ENCODE peak calls at places on chromosomes 12 and 14, in four cellular contexts. X is PC-3, Z is GM06990, W is ovary. A is an unnamed sample.

GRCh38 chr14:95993768-95994592 is 45.2 kb upstream of the C14orf132 start:
- DNase-seq in X (peak), Z (no peak), W (no peak), A (peak)

GRCh38 chr12:20528208-20528607 is 159.9 kb downstream of the PDE3A start:
- DNase-seq in X (no peak), Z (no peak), W (no peak), A (no peak)

GRCh38 chr12:127260531-127260930 is 1006.4 kb upstream of the TMEM132C start:
- DNase-seq in X (no peak), Z (no peak), W (no peak), A (no peak)

GRCh38 chr12:71958993-71959588 is 20.4 kb downstream of the TPH2 start:
- DNase-seq in X (no peak), Z (no peak), W (no peak), A (peak)

GRCh38 chr14:23269193-23269592 is 16.7 kb downstream of the HOMEZ start:
- DNase-seq in X (no peak), Z (no peak), W (no peak), A (no peak)

GRCh38 chr12:39646963-39647362 is 27.4 kb upstream of the ABCD2 start:
- DNase-seq in X (no peak), Z (no peak), W (no peak), A (peak)

GRCh38 chr12:103832048-103832798 is 8.8 kb downstream of the NT5DC3 start:
- DNase-seq in X (no peak), Z (no peak), W (no peak), A (no peak)

GRCh38 chr12:112664569-112664968 is 127.0 kb upstream of the RPH3A start:
- DNase-seq in X (peak), Z (no peak), W (no peak), A (peak)

GRCh38 chr12:131345521-131346436 is 365.1 kb upstream of the SFSWAP start:
- DNase-seq in X (no peak), Z (no peak), W (no peak), A (no peak)

GRCh38 chr14:72847721-72848120 is 46.2 kb downstream of the DPF3 start:
- DNase-seq in X (peak), Z (no peak), W (no peak), A (no peak)

GRCh38 chr12:105072888-105073488 is 11.3 kb downstream of the ALDH1L2 start:
- DNase-seq in X (no peak), Z (no peak), W (no peak), A (no peak)

GRCh38 chr14:97248973-97249372 is 451.8 kb downstream of the VRK1 start:
- DNase-seq in X (no peak), Z (no peak), W (no peak), A (no peak)

GRCh38 chr12:26810330-26810729 is 22.7 kb downstream of the ITPR2 start:
- DNase-seq in X (no peak), Z (no peak), W (peak), A (peak)

GRCh38 chr14:58198086-58198485 is 1.9 kb upstream of the ACTR10 start:
- DNase-seq in X (no peak), Z (no peak), W (no peak), A (no peak)
- H3K4me3 ChIP-seq in X (no peak), Z (no peak), W (no peak), A (no peak)

GRCh38 chr14:103562135-103562384 is 397 bp downstream of the BAG5 start:
- DNase-seq in X (peak), Z (no peak), W (no peak), A (peak)

GRCh38 chr14:103561381-103562134 is 899 bp downstream of the BAG5 start:
- DNase-seq in X (peak), Z (no peak), W (no peak), A (peak)

GRCh38 chr14:103563089-103563620 is 395 bp downstream of the COA8 start:
- DNase-seq in X (peak), Z (no peak), W (no peak), A (no peak)

GRCh38 chr14:103558071-103558882 is 4.2 kb downstream of the BAG5 start:
- DNase-seq in X (peak), Z (no peak), W (peak), A (peak)

GRCh38 chr14:103562385-103563088 is at the start of the genes BAG5 and COA8:
- DNase-seq in X (peak), Z (peak), W (peak), A (peak)
- TF ChIP-seq CTCF in X (no peak), Z (no peak), W (no peak), A (no peak)

DNA sequence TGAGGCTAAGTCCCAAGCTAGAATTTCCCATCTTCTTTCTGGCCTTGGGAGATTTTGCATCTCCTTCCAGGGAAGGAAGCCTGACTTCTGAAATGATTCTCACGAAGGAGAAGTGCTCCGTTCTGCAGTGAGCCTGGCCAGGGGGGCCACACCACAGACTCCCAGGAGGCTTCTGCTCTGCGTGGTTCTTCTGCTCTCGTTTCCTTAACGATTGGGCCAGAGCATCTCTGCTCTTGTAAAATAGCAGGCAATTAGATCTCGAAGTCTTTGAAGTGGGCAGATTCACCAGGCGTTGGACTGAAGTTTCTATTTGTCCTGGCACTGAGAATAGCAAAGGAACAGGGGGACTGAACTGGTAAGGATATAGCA is 6.7 kb upstream of the BATF start:
- DNase-seq in X (no peak), Z (peak), W (no peak), A (peak)
- H3K4me3 ChIP-seq in X (no peak), Z (peak), W (no peak), A (peak)

DNA sequence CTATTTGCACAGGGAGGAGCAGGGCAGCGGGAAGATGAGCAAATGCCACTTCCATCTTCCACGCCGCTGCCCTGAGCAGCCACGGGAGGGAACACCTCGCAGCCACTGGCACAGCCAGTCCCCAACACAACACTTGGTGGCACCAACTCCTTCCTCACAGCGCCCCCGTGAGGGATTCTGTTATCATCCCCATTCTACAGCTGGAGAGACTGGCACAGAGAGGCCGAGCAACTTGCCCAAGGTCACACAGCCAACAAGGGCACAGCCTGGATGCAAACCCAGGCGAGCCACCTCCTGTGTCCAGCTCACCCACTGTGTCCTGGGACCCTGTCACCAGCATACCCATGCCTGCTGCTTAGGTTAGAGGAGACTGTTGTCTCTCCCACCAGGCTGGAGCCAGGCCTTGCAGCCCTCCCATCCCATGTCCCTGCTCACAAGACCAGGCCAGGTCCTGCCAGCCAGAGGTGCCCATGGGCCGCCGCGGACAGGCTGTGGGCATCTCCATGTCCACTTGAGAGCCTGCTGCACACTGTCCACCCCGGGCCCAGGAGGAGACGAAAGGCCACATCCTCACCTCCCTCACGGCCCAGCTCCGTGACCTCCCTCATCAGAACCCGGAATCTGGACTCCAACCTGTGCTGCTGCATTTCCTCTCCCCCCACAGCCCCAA is 57.0 kb downstream of the NCOR2 start:
- DNase-seq in X (peak), Z (no peak), W (no peak), A (peak)
- TF ChIP-seq CTCF in X (peak), Z (no peak), W (no peak), A (peak)

GRCh38 chr14:102923920-102924486 is 1.5 kb downstream of the AMN start:
- DNase-seq in X (no peak), Z (no peak), W (no peak), A (no peak)
- H3K4me3 ChIP-seq in X (no peak), Z (no peak), W (no peak), A (no peak)

A was measured in choroid plexus epithelial cell.